ENCODE peak calls at places on chromosomes 5 and 9, in eight cellular contexts. S, W, O, F, L, V, P and C are unnamed samples.

GRCh38 chr5:55039843-55040242 is 15.8 kb downstream of the GZMK start:
- DNase-seq in S (no peak), L (no peak), P (no peak), W (no peak), V (no peak), O (no peak), F (peak; percentile 43), C (no peak)

GRCh38 chr5:23208959-23209431 is 298.4 kb upstream of the PRDM9 start:
- DNase-seq in P (no peak), V (no peak), F (peak; percentile 57), L (no peak), W (no peak), S (no peak), O (no peak), C (peak; percentile 32)

GRCh38 chr9:128242828-128243485 is 32.9 kb downstream of the GOLGA2 start:
- DNase-seq in O (no peak), P (peak; percentile 54), L (no peak), F (no peak), W (no peak), S (no peak), V (no peak), C (no peak)

GRCh38 chr9:93133641-93134017 is 422 bp downstream of the NINJ1 start:
- DNase-seq in F (peak; percentile 87), S (peak; percentile 60), W (peak; percentile 44), L (peak; percentile 89), P (peak; percentile 75), O (no peak), V (peak; percentile 45), C (no peak)

GRCh38 chr5:131228646-131229045 is 35.2 kb upstream of the CDC42SE2 start:
- DNase-seq in L (no peak), P (no peak), S (no peak), V (no peak), F (peak; percentile 21), O (no peak), W (no peak), C (no peak)

GRCh38 chr9:87305123-87305522 is 192.5 kb upstream of the DAPK1 start:
- DNase-seq in F (no peak), S (no peak), L (no peak), P (no peak), V (no peak), O (no peak), W (no peak), C (no peak)

GRCh38 chr5:113293068-113293571 is 141.7 kb downstream of the TSSK1B start:
- DNase-seq in S (no peak), W (no peak), V (no peak), L (no peak), P (no peak), O (no peak), F (peak; percentile 30), C (no peak)

GRCh38 chr9:76799481-76799880 is 35.2 kb downstream of the PCA3 start:
- DNase-seq in F (no peak), P (no peak), V (no peak), W (no peak), L (no peak), S (no peak), O (no peak), C (no peak)

GRCh38 chr9:90065001-90065400 is 460.2 kb downstream of the GADD45G start:
- DNase-seq in W (no peak), P (no peak), F (no peak), V (no peak), L (no peak), O (no peak), S (no peak), C (no peak)

GRCh38 chr5:38433160-38433861 is 123.1 kb downstream of the LIFR start:
- DNase-seq in P (peak; percentile 68), W (no peak), F (peak; percentile 97), O (no peak), V (no peak), S (no peak), L (no peak), C (no peak)

GRCh38 chr5:14444988-14445387 is 136.6 kb upstream of the OTULINL start:
- DNase-seq in P (no peak), O (no peak), W (no peak), L (peak; percentile 53), S (no peak), F (no peak), V (no peak), C (no peak)

GRCh38 chr9:90600029-90600428 is 42.6 kb downstream of the DIRAS2 start:
- DNase-seq in W (no peak), P (no peak), V (no peak), L (no peak), F (no peak), O (no peak), S (no peak), C (no peak)

GRCh38 chr9:137167752-137168574 is 1.9 kb downstream of the LRRC26 start:
- DNase-seq in L (peak; percentile 74), F (no peak), P (no peak), O (no peak), S (no peak), W (no peak), V (no peak), C (no peak)

GRCh38 chr5:77167695-77168111 is 42.8 kb upstream of the PDE8B start:
- DNase-seq in V (no peak), P (no peak), W (no peak), O (no peak), F (peak; percentile 94), S (no peak), L (no peak), C (peak; percentile 35)

GRCh38 chr5:120615967-120616645 is 152.0 kb downstream of the PRR16 start:
- DNase-seq in O (no peak), V (no peak), W (no peak), F (peak; percentile 94), P (no peak), S (no peak), L (no peak), C (peak; percentile 64)

GRCh38 chr9:124344291-124345050 is 70.8 kb downstream of the PSMB7 start:
- DNase-seq in F (no peak), P (peak; percentile 15), S (no peak), V (no peak), L (no peak), O (no peak), W (no peak), C (no peak)

GRCh38 chr5:93461751-93462150 is 119.3 kb downstream of the NR2F1-AS1 start:
- DNase-seq in V (no peak), S (no peak), W (no peak), F (no peak), L (no peak), P (no peak), O (no peak), C (no peak)